ENCODE peak calls at places on chromosome 6, in four cellular contexts. One of them, this sample, is unnamed.

GRCh38 chr6:138546733-138547185 is 47.5 kb upstream of the NHSL1 start:
- DNase-seq in IMR-90: peak
- DNase-seq in H1: no peak
- DNase-seq in H9: no peak
- DNase-seq in this sample: peak

GRCh38 chr6:38091626-38092025 is 272.1 kb downstream of the ZFAND3 start:
- DNase-seq in H1: no peak
- DNase-seq in H9: no peak
- DNase-seq in IMR-90: no peak
- DNase-seq in this sample: no peak

GRCh38 chr6:152981219-152981618 is 1.6 kb downstream of the FBXO5 start:
- DNase-seq in H1: no peak
- DNase-seq in H9: no peak
- DNase-seq in IMR-90: no peak
- DNase-seq in this sample: no peak

GRCh38 chr6:14442250-14442649 is 324.7 kb downstream of the CD83 start:
- DNase-seq in H1: no peak
- DNase-seq in H9: no peak
- DNase-seq in IMR-90: no peak
- DNase-seq in this sample: no peak

GRCh38 chr6:32432050-32432450 is 7.6 kb upstream of the HLA-DRA start:
- DNase-seq in H9: no peak
- DNase-seq in H1: no peak
- DNase-seq in IMR-90: peak
- DNase-seq in this sample: peak

GRCh38 chr6:155377061-155377460 is 62.8 kb upstream of the TFB1M start:
- DNase-seq in IMR-90: peak
- DNase-seq in H1: no peak
- DNase-seq in H9: no peak
- DNase-seq in this sample: no peak

GRCh38 chr6:139531148-139531547 is 156.7 kb upstream of the CITED2 start:
- DNase-seq in IMR-90: peak
- DNase-seq in H1: no peak
- DNase-seq in H9: no peak
- DNase-seq in this sample: no peak

GRCh38 chr6:21664263-21665081 is 70.9 kb downstream of the SOX4 start:
- DNase-seq in H9: peak
- DNase-seq in IMR-90: no peak
- DNase-seq in H1: peak
- DNase-seq in this sample: peak

GRCh38 chr6:20696676-20697075 is 162.4 kb downstream of the CDKAL1 start:
- DNase-seq in H1: no peak
- DNase-seq in H9: no peak
- DNase-seq in IMR-90: peak
- DNase-seq in this sample: no peak

GRCh38 chr6:125957845-125958244 is 1.3 kb downstream of the HINT3 start:
- DNase-seq in H1: no peak
- DNase-seq in IMR-90: peak
- DNase-seq in H9: no peak
- DNase-seq in this sample: no peak

GRCh38 chr6:106084106-106084963 is 1.8 kb upstream of the PRDM1 start:
- DNase-seq in H9: peak
- DNase-seq in H1: peak
- DNase-seq in IMR-90: peak
- DNase-seq in this sample: peak

GRCh38 chr6:135475292-135475886 is 22.2 kb downstream of the AHI1 start:
- DNase-seq in H1: no peak
- DNase-seq in H9: no peak
- DNase-seq in IMR-90: peak
- DNase-seq in this sample: no peak

GRCh38 chr6:77038801-77039200 is 424.5 kb downstream of the HTR1B start:
- DNase-seq in IMR-90: peak
- DNase-seq in H1: no peak
- DNase-seq in H9: no peak
- DNase-seq in this sample: no peak

GRCh38 chr6:27478706-27479318 is 5.9 kb upstream of the ZNF184 start:
- DNase-seq in H1: peak
- DNase-seq in H9: peak
- DNase-seq in IMR-90: peak
- DNase-seq in this sample: peak

GRCh38 chr6:30107756-30108155 is 5.1 kb downstream of the TRIM31 start:
- DNase-seq in IMR-90: no peak
- DNase-seq in H1: no peak
- DNase-seq in H9: no peak
- DNase-seq in this sample: no peak

GRCh38 chr6:38107073-38107472 is 287.5 kb downstream of the ZFAND3 start:
- DNase-seq in IMR-90: no peak
- DNase-seq in H1: no peak
- DNase-seq in H9: no peak
- DNase-seq in this sample: no peak

GRCh38 chr6:161264181-161264580 is 9.7 kb downstream of the AGPAT4 start:
- DNase-seq in IMR-90: no peak
- DNase-seq in H9: no peak
- DNase-seq in H1: no peak
- DNase-seq in this sample: no peak

GRCh38 chr6:21604081-21604480 is 10.5 kb downstream of the SOX4 start:
- DNase-seq in H9: no peak
- DNase-seq in IMR-90: no peak
- DNase-seq in H1: no peak
- DNase-seq in this sample: no peak

GRCh38 chr6:144675231-144675861 is 390.2 kb downstream of the UTRN start:
- DNase-seq in IMR-90: peak
- DNase-seq in H1: no peak
- DNase-seq in H9: no peak
- DNase-seq in this sample: no peak

GRCh38 chr6:138543648-138544047 is 44.4 kb upstream of the NHSL1 start:
- DNase-seq in IMR-90: no peak
- DNase-seq in H1: no peak
- DNase-seq in H9: no peak
- DNase-seq in this sample: no peak

GRCh38 chr6:31579546-31580445 is 2.4 kb downstream of the LTB start:
- DNase-seq in IMR-90: no peak
- DNase-seq in H1: no peak
- DNase-seq in H9: no peak
- DNase-seq in this sample: no peak

GRCh38 chr6:116072368-116072767 is 11.7 kb upstream of the FRK start:
- DNase-seq in H9: no peak
- DNase-seq in H1: no peak
- DNase-seq in IMR-90: no peak
- DNase-seq in this sample: no peak

GRCh38 chr6:141675957-141676356 is 456.8 kb upstream of the GJE1 start:
- DNase-seq in IMR-90: peak
- DNase-seq in H9: no peak
- DNase-seq in H1: no peak
- DNase-seq in this sample: no peak

GRCh38 chr6:136790411-136791295 is 1.6 kb downstream of the MAP3K5 start:
- DNase-seq in IMR-90: no peak
- DNase-seq in H9: no peak
- DNase-seq in H1: no peak
- DNase-seq in this sample: no peak

GRCh38 chr6:67757465-67758033 is 877.5 kb upstream of the ADGRB3 start:
- DNase-seq in H9: no peak
- DNase-seq in IMR-90: no peak
- DNase-seq in H1: no peak
- DNase-seq in this sample: no peak

GRCh38 chr6:52931351-52931750 is 21.9 kb upstream of the GSTA3 start:
- DNase-seq in H9: no peak
- DNase-seq in IMR-90: no peak
- DNase-seq in H1: no peak
- DNase-seq in this sample: no peak

GRCh38 chr6:121086876-121087275 is 247.4 kb downstream of the TBC1D32 start:
- DNase-seq in H1: no peak
- DNase-seq in IMR-90: no peak
- DNase-seq in H9: no peak
- DNase-seq in this sample: no peak

GRCh38 chr6:36245572-36246031 is 24.3 kb upstream of the PNPLA1 start:
- DNase-seq in IMR-90: no peak
- DNase-seq in H9: peak
- DNase-seq in H1: peak
- DNase-seq in this sample: peak

GRCh38 chr6:140460267-140460666 is 1085.8 kb upstream of the CITED2 start:
- DNase-seq in H1: no peak
- DNase-seq in IMR-90: no peak
- DNase-seq in H9: no peak
- DNase-seq in this sample: no peak

GRCh38 chr6:15404700-15404980 is 158.8 kb downstream of the JARID2 start:
- DNase-seq in H9: no peak
- DNase-seq in H1: no peak
- DNase-seq in IMR-90: no peak
- DNase-seq in this sample: no peak

DNA sequence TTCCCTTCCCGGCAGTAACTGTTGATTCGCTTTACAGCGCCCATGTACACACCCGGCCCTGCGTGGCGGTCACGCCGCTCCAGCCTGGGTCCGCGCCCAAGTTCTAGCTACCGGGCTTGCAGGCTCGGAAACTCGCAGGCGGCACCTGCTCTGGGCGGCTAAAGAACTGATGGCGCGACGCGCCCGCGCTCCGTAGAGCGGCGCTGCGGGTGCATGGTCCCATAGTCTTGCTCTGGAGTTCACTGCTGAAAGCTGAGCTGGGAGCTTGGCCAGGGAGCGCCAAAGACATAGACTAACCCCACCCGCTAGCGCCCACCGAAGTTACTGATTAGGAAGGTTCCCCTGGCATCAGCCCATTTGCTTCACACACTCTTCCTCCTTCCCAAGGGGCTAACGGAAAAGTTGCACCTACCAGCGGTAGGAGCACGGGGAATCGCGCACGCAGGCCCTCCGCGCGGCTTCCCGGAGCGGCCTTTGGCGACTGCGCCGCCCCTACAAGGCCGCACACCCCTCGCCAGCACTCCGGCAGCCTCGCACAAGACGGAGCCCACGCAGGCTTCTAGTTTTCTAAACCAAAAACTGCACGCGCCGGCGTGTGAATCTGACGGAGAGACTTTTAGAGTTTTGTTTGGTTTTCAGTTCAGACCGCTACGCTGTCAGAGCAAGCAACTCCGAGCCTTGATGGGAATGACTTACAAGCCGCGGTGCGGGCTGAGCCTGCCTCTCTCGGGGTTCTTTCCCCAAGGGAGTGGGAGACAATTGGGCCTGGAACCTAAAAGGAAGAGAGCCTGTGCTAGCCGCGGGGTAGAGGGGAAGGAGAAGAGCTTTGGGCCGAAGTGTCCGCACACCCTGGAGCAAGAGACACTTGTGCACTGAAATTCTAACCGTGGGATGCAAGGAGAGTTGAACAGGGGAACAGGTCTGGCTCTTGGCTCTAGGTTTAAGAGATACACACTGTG is 994 bp upstream of the POU3F2 start:
- DNase-seq in H1: peak
- DNase-seq in IMR-90: peak
- DNase-seq in H9: peak
- DNase-seq in this sample: peak
- H3K9ac ChIP-seq in H1: no peak
- H3K9ac ChIP-seq in IMR-90: no peak
- H3K9ac ChIP-seq in H9: no peak
- H3K9ac ChIP-seq in this sample: no peak

DNA sequence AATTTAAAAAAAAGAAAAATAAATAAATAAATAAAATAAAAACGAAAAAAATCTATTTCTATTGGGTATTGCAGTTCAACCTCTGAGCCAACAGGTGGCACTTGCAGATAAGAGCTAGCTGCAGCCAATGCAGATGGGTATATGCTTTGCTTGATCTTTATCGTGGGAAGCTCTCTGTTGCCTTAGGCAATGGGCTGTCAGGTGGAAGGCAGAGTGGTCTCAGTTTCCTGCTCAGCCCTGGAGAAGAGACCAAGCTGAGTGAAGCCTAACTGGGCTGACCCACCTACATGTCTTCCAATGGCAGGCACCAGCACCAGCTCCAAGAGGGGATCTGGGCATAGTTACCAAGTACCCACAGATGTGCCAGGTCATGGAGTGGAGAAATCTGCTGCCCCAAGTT is 95.0 kb downstream of the AK9 start:
- DNase-seq in H9: peak
- DNase-seq in H1: peak
- DNase-seq in IMR-90: peak
- DNase-seq in this sample: peak
- H4K8ac ChIP-seq in H9: no peak
- H4K8ac ChIP-seq in H1: no peak
- H4K8ac ChIP-seq in IMR-90: no peak
- H4K8ac ChIP-seq in this sample: no peak

GRCh38 chr6:2848851-2849250 is 7.2 kb upstream of the SERPINB1 start:
- DNase-seq in H1: no peak
- DNase-seq in H9: peak
- DNase-seq in IMR-90: no peak
- DNase-seq in this sample: peak

GRCh38 chr6:2843138-2843740 is 1.6 kb upstream of the SERPINB1 start:
- DNase-seq in H1: no peak
- DNase-seq in IMR-90: no peak
- DNase-seq in H9: no peak
- DNase-seq in this sample: no peak

GRCh38 chr6:2845880-2846208 is 4.2 kb upstream of the SERPINB1 start:
- DNase-seq in IMR-90: no peak
- DNase-seq in H1: no peak
- DNase-seq in H9: no peak
- DNase-seq in this sample: no peak

GRCh38 chr6:2850480-2851150 is 9.0 kb upstream of the SERPINB1 start:
- DNase-seq in H9: no peak
- DNase-seq in H1: no peak
- DNase-seq in IMR-90: peak
- DNase-seq in this sample: peak

GRCh38 chr6:2846873-2847224 is 5.2 kb upstream of the SERPINB1 start:
- DNase-seq in H1: no peak
- DNase-seq in IMR-90: no peak
- DNase-seq in H9: no peak
- DNase-seq in this sample: no peak
- H4K5ac ChIP-seq in H1: no peak
- H4K5ac ChIP-seq in IMR-90: peak
- H4K5ac ChIP-seq in H9: no peak
- H4K5ac ChIP-seq in this sample: peak

GRCh38 chr6:168134399-168135201 is 55.6 kb upstream of the FRMD1 start:
- DNase-seq in H9: peak
- DNase-seq in IMR-90: no peak
- DNase-seq in H1: no peak
- DNase-seq in this sample: no peak
- H3K9ac ChIP-seq in H9: no peak
- H3K9ac ChIP-seq in IMR-90: no peak
- H3K9ac ChIP-seq in H1: no peak
- H3K9ac ChIP-seq in this sample: no peak

GRCh38 chr6:34888441-34888820 is 589 bp upstream of the TAF11 start:
- DNase-seq in H9: no peak
- DNase-seq in H1: no peak
- DNase-seq in IMR-90: no peak
- DNase-seq in this sample: no peak
- H4K8ac ChIP-seq in H9: no peak
- H4K8ac ChIP-seq in H1: no peak
- H4K8ac ChIP-seq in IMR-90: peak
- H4K8ac ChIP-seq in this sample: peak